ENCODE peak calls at places on chromosome 7, in five cellular contexts. Q is astrocyte of the spinal cord, I is GM12865, N is cardiac muscle cell, M is OCI-LY7. P is an unnamed sample.
A peak's percentile ranks its signal among the peaks of the same experiment; 100 is the strongest.

GRCh38 chr7:131959106-131959812 is 402.8 kb upstream of the PODXL start:
- DNase-seq in I (no peak), Q (no peak), M (no peak), N (peak; percentile 56), P (no peak)

GRCh38 chr7:131111081-131111576 is 216.5 kb upstream of the MKLN1 start:
- DNase-seq in N (peak; percentile 91), I (peak; percentile 47), M (peak; percentile 32), Q (peak; percentile 70), P (no peak)

GRCh38 chr7:66352071-66352470 is 146.9 kb downstream of the TPST1 start:
- DNase-seq in N (peak; percentile 26), I (no peak), Q (peak; percentile 20), M (no peak), P (no peak)

GRCh38 chr7:79740076-79740475 is 286.6 kb upstream of the MAGI2 start:
- DNase-seq in Q (no peak), M (no peak), N (no peak), I (no peak), P (no peak)

GRCh38 chr7:12403287-12404181 is at the start of gene VWDE:
- DNase-seq in I (peak; percentile 53), Q (peak; percentile 23), N (peak; percentile 13), M (no peak), P (no peak)

GRCh38 chr7:32062150-32062549 is 8.1 kb downstream of the PDE1C start:
- DNase-seq in N (peak; percentile 29), Q (peak; percentile 49), I (peak; percentile 45), M (peak; percentile 10), P (no peak)

GRCh38 chr7:100156331-100157068 is 2.0 kb downstream of the TRAPPC14 start:
- DNase-seq in N (no peak), I (peak; percentile 44), Q (no peak), M (no peak), P (no peak)

GRCh38 chr7:157010588-157011332 is at the start of gene MNX1:
- DNase-seq in M (peak; percentile 89), Q (no peak), N (no peak), I (peak; percentile 90), P (no peak)

GRCh38 chr7:92641921-92642511 is 51.8 kb upstream of the FAM133B start:
- DNase-seq in N (peak; percentile 53), Q (peak; percentile 87), I (peak; percentile 89), M (no peak), P (no peak)

GRCh38 chr7:24733414-24734060 is 23.7 kb downstream of the GSDME start:
- DNase-seq in I (no peak), M (no peak), Q (no peak), N (no peak), P (no peak)

GRCh38 chr7:81956520-81956919 is 186.7 kb upstream of the HGF start:
- DNase-seq in M (peak; percentile 63), N (peak; percentile 88), I (peak; percentile 70), Q (peak; percentile 52), P (no peak)

GRCh38 chr7:103640031-103640779 is 194.2 kb upstream of the SLC26A5 start:
- DNase-seq in N (peak; percentile 40), M (no peak), Q (peak; percentile 63), I (no peak), P (peak; percentile 30)

DNA sequence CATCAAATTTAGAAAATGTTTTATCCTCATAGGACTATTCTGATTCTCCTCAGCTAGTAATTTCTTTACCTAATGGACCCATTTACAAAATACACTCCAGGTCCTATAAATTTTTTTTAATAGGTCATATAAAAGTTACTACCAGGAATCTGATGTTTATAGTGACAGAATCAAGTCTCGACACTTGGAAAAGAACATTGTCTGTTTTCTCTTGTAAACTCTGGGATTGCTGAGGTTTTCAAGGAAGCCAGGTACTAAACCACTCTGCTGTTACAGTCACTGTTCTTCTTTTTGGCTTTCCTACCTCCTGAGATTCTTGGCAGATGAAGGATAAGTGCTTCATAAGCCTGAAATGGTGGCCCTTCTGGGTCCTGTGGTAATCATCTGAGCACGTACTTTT is 493.1 kb downstream of the AUTS2 start:
- DNase-seq in N (no peak), M (no peak), I (no peak), Q (no peak), P (no peak)
- H3K4me3 ChIP-seq in N (no peak overlapping the region), M (no peak overlapping the region), I (no peak overlapping the region), Q (no peak overlapping the region), P (no peak overlapping the region)

GRCh38 chr7:45919231-45919825 is 1.7 kb downstream of the IGFBP3 start:
- DNase-seq in I (no peak), Q (no peak), N (no peak), M (no peak), P (no peak)

GRCh38 chr7:45919947-45920542 is 1.0 kb downstream of the IGFBP3 start:
- DNase-seq in I (no peak), M (no peak), N (no peak), Q (peak; percentile 14), P (no peak)

GRCh38 chr7:45921699-45922519 is 837 bp upstream of the IGFBP3 start:
- DNase-seq in N (peak; percentile 82), I (peak; percentile 44), Q (peak; percentile 83), M (peak; percentile 4), P (no peak)

GRCh38 chr7:45921381-45921698 is 268 bp upstream of the IGFBP3 start:
- DNase-seq in N (no peak), I (no peak), Q (peak; percentile 2), M (no peak), P (no peak)

DNA sequence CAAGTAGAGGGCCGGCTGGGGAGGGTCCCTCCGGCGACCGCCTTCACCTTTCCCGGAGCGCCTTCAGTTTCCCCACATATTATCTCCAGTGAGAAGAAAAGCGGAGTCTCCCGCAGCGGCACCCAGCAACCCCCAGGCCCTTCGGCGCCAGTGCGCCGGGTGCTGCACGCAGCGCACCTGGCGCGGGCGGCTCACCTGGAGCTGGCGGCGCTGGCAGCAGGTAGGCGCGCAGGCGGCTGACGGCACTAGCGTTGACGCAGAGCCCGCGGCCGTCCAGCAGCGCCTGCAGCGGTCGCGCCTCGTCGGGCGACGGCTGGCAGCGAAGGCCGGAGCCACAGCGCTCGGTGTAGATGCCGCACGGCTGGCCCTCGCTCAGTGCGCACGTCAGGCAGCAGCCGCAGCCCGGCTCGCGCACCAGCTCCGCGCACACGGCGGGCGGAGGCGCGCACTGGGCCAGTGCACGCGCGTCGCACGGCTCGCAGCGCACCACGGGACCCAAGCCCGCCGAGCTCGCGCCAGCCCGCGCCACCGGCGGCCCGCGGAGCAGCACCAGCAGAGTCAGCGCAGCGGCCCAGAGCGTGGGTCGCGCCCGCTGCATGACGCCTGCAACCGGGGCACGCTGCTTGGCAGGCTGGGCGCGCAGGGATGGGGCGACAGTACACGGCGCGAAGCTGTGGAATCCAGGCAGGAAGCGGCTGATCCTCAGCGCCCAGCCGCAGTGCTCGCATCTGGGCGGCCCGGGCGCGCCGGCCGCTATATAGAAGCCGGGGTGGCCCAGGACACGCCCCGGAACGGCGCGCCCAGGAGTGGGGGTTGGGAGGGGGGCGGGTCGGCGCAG is at the start of gene IGFBP3:
- DNase-seq in Q (peak; percentile 40), N (peak; percentile 73), I (peak; percentile 48), M (no peak), P (no peak)
- H3K4me3 ChIP-seq in Q (peak within 1 kb of the TSS; percentile 50), N (peak within 1 kb of the TSS; percentile 63), I (peak within 1 kb of the TSS; percentile 31), M (no peak within 1 kb of the TSS), P (peak within 1 kb of the TSS; percentile 75)

DNA sequence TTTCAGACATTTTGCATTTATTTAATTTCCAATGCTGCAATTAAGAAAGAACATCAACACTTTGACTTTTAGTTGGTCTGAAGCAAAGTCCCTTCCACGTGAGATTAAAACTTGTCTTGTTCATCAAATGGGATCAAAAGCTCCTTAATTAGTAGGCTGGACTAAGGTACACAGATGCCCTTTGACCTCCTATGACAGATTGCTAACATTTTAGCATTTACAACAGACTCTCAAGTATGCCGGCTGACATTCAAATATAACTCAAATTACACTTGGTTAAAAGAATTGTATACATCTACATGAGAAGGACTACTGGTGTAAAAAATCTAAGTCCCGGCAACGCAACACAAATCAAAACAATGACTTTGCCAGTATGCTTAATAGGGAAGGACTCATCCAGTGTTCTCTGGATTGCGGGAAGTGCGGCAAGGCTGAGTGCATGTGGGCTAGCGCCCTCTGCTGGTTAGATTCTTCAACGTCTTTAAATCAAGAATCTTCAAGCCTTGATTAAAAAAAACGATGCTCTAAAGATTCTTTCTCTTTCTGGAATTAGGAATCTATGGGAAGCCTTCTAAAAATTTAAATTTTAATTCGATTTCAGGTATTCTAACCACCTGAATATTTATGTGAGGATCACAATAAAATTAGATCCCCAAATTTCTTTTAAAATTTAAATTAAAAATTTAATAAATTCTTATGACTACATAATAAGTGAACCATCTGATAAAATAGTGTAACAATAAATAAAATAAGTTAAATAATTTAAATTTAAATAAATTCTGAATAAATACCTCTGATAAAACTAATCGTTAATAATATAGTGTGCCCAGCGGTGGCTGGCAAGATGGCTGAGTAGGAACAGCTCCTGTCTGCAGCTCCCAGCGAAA is 444.7 kb downstream of the DGKB start:
- DNase-seq in I (peak; percentile 69), M (peak; percentile 48), N (peak; percentile 93), Q (peak; percentile 88), P (peak; percentile 12)
- H3K4me3 ChIP-seq in I (no peak overlapping the region), M (no peak overlapping the region), N (no peak overlapping the region), Q (no peak overlapping the region), P (no peak overlapping the region)

GRCh38 chr7:139034855-139035587 is 821 bp downstream of the ZC3HAV1L start:
- DNase-seq in N (peak; percentile 39), Q (peak; percentile 26), M (no peak), I (peak; percentile 57), P (no peak)
- H3K4me3 ChIP-seq in N (peak overlapping the region; percentile 27), Q (peak overlapping the region; percentile 62), M (no peak overlapping the region), I (peak overlapping the region; percentile 72), P (peak overlapping the region; percentile 62)

P was measured in BJ.